ENCODE peak calls at places on chromosome 19, in ten cellular contexts. Q, K, R, S, D, L, P, H, V and B are unnamed samples.

GRCh38 chr19:15402411-15403150 is 16.2 kb downstream of the AKAP8L start:
- DNase-seq in R (no peak), H (no peak), Q (no peak), K (no peak), D (no peak), L (no peak), P (no peak), S (no peak), V (no peak), B (no peak)

GRCh38 chr19:1904385-1905070 is 671 bp upstream of the ADAT3 start:
- DNase-seq in K (no peak), V (peak), H (peak), Q (peak), P (no peak), R (no peak), S (peak), D (peak), L (no peak), B (peak)

GRCh38 chr19:31355330-31356289 is 6.4 kb upstream of the TSHZ3 start:
- DNase-seq in L (peak), S (no peak), V (peak), Q (no peak), D (no peak), K (no peak), P (no peak), H (no peak), R (no peak), B (no peak)

GRCh38 chr19:4369109-4369887 is 25.9 kb downstream of the MPND start:
- DNase-seq in Q (peak), P (no peak), H (peak), D (peak), K (peak), R (peak), L (peak), S (peak), V (peak), B (no peak)

GRCh38 chr19:10718205-10719196 is 622 bp downstream of the DNM2 start:
- DNase-seq in K (peak), Q (peak), V (peak), R (peak), D (peak), L (peak), H (peak), P (no peak), S (peak), B (peak)

GRCh38 chr19:39160523-39160861 is 34.9 kb downstream of the PAK4 start:
- DNase-seq in K (peak), P (peak), L (no peak), D (no peak), H (no peak), V (no peak), R (no peak), Q (peak), S (no peak), B (peak)

GRCh38 chr19:1602091-1602707 is 3.1 kb downstream of the UQCR11 start:
- DNase-seq in P (no peak), V (no peak), K (no peak), S (no peak), D (no peak), L (no peak), R (no peak), H (no peak), Q (no peak), B (no peak)

GRCh38 chr19:18340990-18341868 is 831 bp downstream of the PGPEP1 start:
- DNase-seq in S (peak), P (no peak), V (no peak), L (no peak), R (peak), H (peak), K (peak), Q (peak), D (no peak), B (peak)

GRCh38 chr19:35545855-35546381 is 492 bp downstream of the TMEM147 start:
- DNase-seq in Q (peak), L (no peak), R (peak), V (peak), K (peak), D (peak), P (no peak), S (no peak), H (peak), B (peak)

GRCh38 chr19:46125447-46125846 is 959 bp upstream of the IGFL3 start:
- DNase-seq in P (no peak), H (no peak), V (no peak), Q (no peak), D (no peak), K (no peak), L (no peak), S (no peak), R (no peak), B (no peak)

GRCh38 chr19:3284759-3285646 is 60.5 kb downstream of the CELF5 start:
- DNase-seq in S (peak), P (no peak), D (peak), H (peak), K (peak), Q (peak), R (peak), L (no peak), V (peak), B (peak)

GRCh38 chr19:3515891-3516422 is 9.8 kb downstream of the FZR1 start:
- DNase-seq in S (no peak), P (no peak), V (no peak), L (no peak), H (no peak), R (no peak), K (no peak), Q (no peak), D (no peak), B (no peak)

GRCh38 chr19:18733196-18733647 is 49.7 kb downstream of the CRTC1 start:
- DNase-seq in Q (peak), D (no peak), H (no peak), P (peak), L (no peak), K (no peak), S (no peak), V (no peak), R (no peak), B (peak)

GRCh38 chr19:42985588-42985987 is 40.7 kb downstream of the PSG11 start:
- DNase-seq in H (no peak), R (no peak), V (no peak), L (no peak), D (no peak), S (no peak), Q (no peak), P (peak), K (no peak), B (no peak)

GRCh38 chr19:6220385-6221191 is 59.2 kb downstream of the MLLT1 start:
- DNase-seq in H (no peak), Q (no peak), K (no peak), V (no peak), D (no peak), R (no peak), P (peak), S (no peak), L (no peak), B (no peak)

GRCh38 chr19:35045667-35046300 is 4.3 kb downstream of the HPN start:
- DNase-seq in D (peak), Q (no peak), H (no peak), R (no peak), L (no peak), K (peak), P (no peak), V (peak), S (no peak), B (peak)

GRCh38 chr19:49210108-49210900 is 52.7 kb downstream of the TRPM4 start:
- DNase-seq in V (peak), D (peak), P (no peak), R (peak), L (no peak), Q (no peak), H (peak), K (no peak), S (peak), B (peak)

GRCh38 chr19:916645-917322 is 349 bp upstream of the KISS1R start:
- DNase-seq in L (no peak), V (no peak), D (no peak), K (no peak), H (no peak), Q (no peak), P (no peak), R (no peak), S (no peak), B (peak)

GRCh38 chr19:15196683-15197005 is 4.2 kb downstream of the NOTCH3 start:
- DNase-seq in K (no peak), Q (no peak), R (no peak), D (no peak), H (no peak), V (no peak), S (no peak), P (no peak), L (no peak), B (no peak)

GRCh38 chr19:56341948-56342347 is 27.3 kb upstream of the ZSCAN5A start:
- DNase-seq in H (no peak), V (no peak), K (no peak), P (no peak), D (no peak), R (no peak), Q (no peak), S (no peak), L (no peak), B (no peak)

GRCh38 chr19:10295305-10295846 is 5.6 kb downstream of the ICAM5 start:
- DNase-seq in D (no peak), P (no peak), S (peak), K (peak), V (no peak), R (peak), L (no peak), Q (peak), H (peak), B (no peak)

GRCh38 chr19:51448011-51448744 is 10.1 kb downstream of the SIGLEC8 start:
- DNase-seq in K (no peak), S (no peak), L (no peak), R (no peak), Q (no peak), D (no peak), V (no peak), P (no peak), H (no peak), B (no peak)

GRCh38 chr19:7883796-7884570 is 4.3 kb upstream of the LRRC8E start:
- DNase-seq in H (no peak), Q (no peak), D (no peak), P (no peak), S (no peak), V (peak), K (no peak), R (no peak), L (no peak), B (no peak)

GRCh38 chr19:42471554-42472249 is 29.0 kb upstream of the CXCL17 start:
- DNase-seq in D (no peak), R (no peak), K (no peak), V (no peak), L (no peak), H (peak), P (no peak), S (no peak), Q (peak), B (no peak)

GRCh38 chr19:12606796-12607195 is 3.8 kb downstream of the ZNF490 start:
- DNase-seq in V (no peak), D (peak), Q (no peak), H (no peak), K (no peak), P (no peak), S (no peak), L (no peak), R (no peak), B (no peak)

GRCh38 chr19:32773126-32773525 is 53.6 kb downstream of the TDRD12 start:
- DNase-seq in V (no peak), P (no peak), R (no peak), D (no peak), H (no peak), L (no peak), S (no peak), K (no peak), Q (no peak), B (no peak)

GRCh38 chr19:3039125-3039524 is 10.0 kb upstream of the TLE2 start:
- DNase-seq in H (no peak), S (no peak), D (no peak), L (no peak), R (no peak), K (no peak), V (no peak), P (no peak), Q (no peak), B (no peak)

GRCh38 chr19:1690570-1691307 is 38.3 kb upstream of the TCF3 start:
- DNase-seq in R (peak), V (peak), K (peak), S (peak), P (no peak), D (peak), Q (peak), L (no peak), H (peak), B (peak)

GRCh38 chr19:17079710-17080440 is 4.3 kb downstream of the MYO9B start:
- DNase-seq in L (peak), P (peak), Q (peak), S (peak), V (peak), D (peak), R (peak), H (peak), K (peak), B (peak)

GRCh38 chr19:50565984-50566903 is 2.0 kb downstream of the LRRC4B start:
- DNase-seq in V (peak), D (no peak), P (no peak), Q (no peak), L (no peak), H (no peak), R (no peak), S (no peak), K (no peak), B (peak)

GRCh38 chr19:51294211-51294976 is 17.1 kb upstream of the IGLON5 start:
- DNase-seq in L (no peak), S (no peak), R (no peak), H (no peak), K (no peak), P (no peak), V (no peak), D (no peak), Q (no peak), B (no peak)

GRCh38 chr19:39407644-39408391 is 1.2 kb downstream of the ZFP36 start:
- DNase-seq in L (peak), V (peak), D (no peak), P (no peak), S (peak), K (peak), R (peak), Q (peak), H (peak), B (peak)